ENCODE peak calls at places on chromosomes 16 and 17, in six cellular contexts. Y is transverse colon; B is Peyer's patch; Z is fibroblast of lung; A is heart right ventricle; O is effector memory CD4-positive, alpha-beta T cell. M is an unnamed sample.

GRCh38 chr16:2239231-2239675 is 3.0 kb downstream of the DNASE1L2 start:
- DNase-seq in Y (no peak), B (no peak), Z (no peak), A (no peak), O (no peak), M (no peak)

GRCh38 chr16:75244844-75245758 is 6.3 kb downstream of the BCAR1 start:
- DNase-seq in Y (peak; percentile 74), B (peak; percentile 80), Z (peak; percentile 99), A (peak; percentile 84), O (no peak), M (peak; percentile 96)

GRCh38 chr16:24302636-24303035 is 46.5 kb downstream of the CACNG3 start:
- DNase-seq in Y (no peak), B (no peak), Z (no peak), A (no peak), O (no peak), M (no peak)

GRCh38 chr17:43619696-43620095 is 42.0 kb downstream of the MEOX1 start:
- DNase-seq in Y (no peak), B (no peak), Z (no peak), A (no peak), O (no peak), M (no peak)

GRCh38 chr17:36778458-36778857 is 158.8 kb upstream of the LHX1 start:
- DNase-seq in Y (no peak), B (no peak), Z (no peak), A (no peak), O (no peak), M (no peak)

GRCh38 chr16:13453325-13453724 is 466.6 kb upstream of the ERCC4 start:
- DNase-seq in Y (no peak), B (no peak), Z (no peak), A (no peak), O (no peak), M (no peak)

GRCh38 chr17:35372846-35373531 is 432 bp downstream of the SLFN11 start:
- DNase-seq in Y (peak; percentile 56), B (peak; percentile 66), Z (peak; percentile 17), A (no peak), O (peak; percentile 16), M (no peak)

GRCh38 chr16:6112700-6113099 is 1015.1 kb upstream of the EEF2KMT start:
- DNase-seq in Y (no peak), B (no peak), Z (no peak), A (no peak), O (no peak), M (no peak)

GRCh38 chr16:23478566-23478965 is 25.6 kb upstream of the COG7 start:
- DNase-seq in Y (no peak), B (no peak), Z (no peak), A (no peak), O (no peak), M (no peak)

GRCh38 chr17:29140631-29141483 is 39.3 kb downstream of the MYO18A start:
- DNase-seq in Y (no peak), B (peak; percentile 73), Z (peak; percentile 49), A (peak; percentile 65), O (peak; percentile 30), M (no peak)

GRCh38 chr16:89121691-89122321 is 28.2 kb downstream of the ACSF3 start:
- DNase-seq in Y (no peak), B (no peak), Z (no peak), A (no peak), O (no peak), M (no peak)

GRCh38 chr16:89120281-89120680 is 26.6 kb downstream of the ACSF3 start:
- DNase-seq in Y (no peak), B (no peak), Z (no peak), A (no peak), O (no peak), M (no peak)

GRCh38 chr16:89119661-89120141 is 26.0 kb downstream of the ACSF3 start:
- DNase-seq in Y (no peak), B (no peak), Z (no peak), A (no peak), O (no peak), M (no peak)

GRCh38 chr16:89122322-89122831 is 28.7 kb downstream of the ACSF3 start:
- DNase-seq in Y (peak; percentile 86), B (peak; percentile 90), Z (no peak), A (no peak), O (peak; percentile 28), M (no peak)

DNA sequence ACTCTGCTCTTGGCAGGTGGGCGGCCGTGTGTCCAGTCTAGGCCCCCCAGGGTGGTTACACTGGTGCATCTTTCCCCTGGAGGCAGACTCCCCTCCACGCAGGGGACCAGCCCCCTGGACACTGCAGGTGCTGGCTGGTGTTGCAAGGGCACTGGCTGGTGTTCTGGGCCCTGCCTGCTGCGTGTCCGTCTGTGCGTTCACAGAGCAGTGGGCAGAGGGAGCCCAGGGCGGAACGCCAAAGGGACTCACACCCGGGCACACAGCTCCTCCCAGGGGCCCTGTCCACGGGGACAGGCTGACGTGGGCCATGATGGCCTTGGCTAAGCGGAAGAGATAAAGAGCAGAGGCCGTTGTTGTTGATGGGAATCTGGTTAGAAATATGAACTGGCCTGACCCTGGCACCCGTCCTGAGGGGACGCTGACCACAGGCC is 27.3 kb downstream of the ACSF3 start:
- DNase-seq in Y (no peak), B (no peak), Z (no peak), A (no peak), O (no peak), M (no peak)
- H3K36me3 ChIP-seq in Y (peaks cover 11% of the 10 kb centered on the region), B (peaks cover 77% of the 10 kb centered on the region), Z (peaks cover 16% of the 10 kb centered on the region), A (peaks cover 77% of the 10 kb centered on the region), O (peaks cover 31% of the 10 kb centered on the region), M (peaks cover 19% of the 10 kb centered on the region)

DNA sequence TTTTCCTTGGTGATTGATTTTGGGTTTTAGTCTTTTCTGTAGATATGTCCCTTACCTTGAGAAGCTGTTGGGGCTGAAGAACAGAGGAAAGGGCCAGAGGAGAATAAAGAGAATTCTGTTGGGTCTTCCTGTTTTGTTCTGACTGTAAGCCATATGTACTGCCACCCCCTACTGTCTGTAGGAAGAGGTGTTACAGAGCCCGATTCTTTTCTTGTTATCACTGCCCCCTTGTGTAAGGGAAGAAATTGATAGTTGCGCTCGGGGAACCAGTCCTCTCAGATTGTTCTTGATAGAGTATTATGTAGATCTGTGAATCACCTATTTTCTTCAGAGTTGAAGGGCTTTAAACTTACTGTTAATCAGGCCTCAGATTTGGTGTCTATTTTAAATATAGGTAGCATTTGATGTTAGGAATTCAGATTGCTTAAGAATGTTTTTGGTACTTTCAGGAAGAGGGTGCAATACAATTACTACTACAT is 2.4 kb downstream of the TANC2 start:
- DNase-seq in Y (peak; percentile 44), B (peak; percentile 58), Z (peak; percentile 95), A (peak; percentile 60), O (no peak), M (peak; percentile 87)
- H3K4me3 ChIP-seq in Y (no peak overlapping the region), B (no peak overlapping the region), Z (no peak overlapping the region), A (no peak overlapping the region), O (no peak overlapping the region), M (peak overlapping the region; percentile 41)

GRCh38 chr17:82439829-82440365 is 10.7 kb downstream of the CYBC1 start:
- DNase-seq in Y (no peak), B (no peak), Z (no peak), A (no peak), O (no peak), M (no peak)
- H3K36me3 ChIP-seq in Y (no peaks in the 10 kb centered on the region), B (peaks cover 56% of the 10 kb centered on the region), Z (peaks cover 19% of the 10 kb centered on the region), A (peaks cover 66% of the 10 kb centered on the region), O (peaks cover 42% of the 10 kb centered on the region), M (peaks cover 8% of the 10 kb centered on the region)

GRCh38 chr17:75241502-75241901 is 19.9 kb downstream of the GGA3 start:
- DNase-seq in Y (no peak), B (no peak), Z (no peak), A (no peak), O (no peak), M (no peak)

GRCh38 chr17:75240394-75241142 is 20.8 kb downstream of the GGA3 start:
- DNase-seq in Y (no peak), B (no peak), Z (peak; percentile 22), A (no peak), O (no peak), M (peak; percentile 26)

GRCh38 chr17:75239778-75240393 is 21.5 kb downstream of the GGA3 start:
- DNase-seq in Y (no peak), B (no peak), Z (no peak), A (no peak), O (no peak), M (no peak)

GRCh38 chr17:75241996-75242460 is 19.4 kb downstream of the GGA3 start:
- DNase-seq in Y (no peak), B (no peak), Z (peak; percentile 34), A (no peak), O (no peak), M (no peak)

GRCh38 chr17:75241143-75241430 is 20.3 kb downstream of the GGA3 start:
- DNase-seq in Y (no peak), B (no peak), Z (no peak), A (no peak), O (no peak), M (no peak)
- H3K4me3 ChIP-seq in Y (no peak overlapping the region), B (no peak overlapping the region), Z (no peak overlapping the region), A (no peak overlapping the region), O (no peak overlapping the region), M (no peak overlapping the region)

GRCh38 chr17:59751955-59752413 is 44.5 kb downstream of the VMP1 start:
- DNase-seq in Y (no peak), B (no peak), Z (no peak), A (no peak), O (no peak), M (no peak)

GRCh38 chr17:59745040-59745439 is 37.6 kb downstream of the VMP1 start:
- DNase-seq in Y (no peak), B (no peak), Z (no peak), A (no peak), O (no peak), M (no peak)

GRCh38 chr17:59746849-59747445 is 39.5 kb downstream of the VMP1 start:
- DNase-seq in Y (no peak), B (no peak), Z (peak; percentile 81), A (no peak), O (no peak), M (no peak)

GRCh38 chr17:59752446-59752845 is 45.0 kb downstream of the VMP1 start:
- DNase-seq in Y (no peak), B (no peak), Z (no peak), A (no peak), O (no peak), M (no peak)

DNA sequence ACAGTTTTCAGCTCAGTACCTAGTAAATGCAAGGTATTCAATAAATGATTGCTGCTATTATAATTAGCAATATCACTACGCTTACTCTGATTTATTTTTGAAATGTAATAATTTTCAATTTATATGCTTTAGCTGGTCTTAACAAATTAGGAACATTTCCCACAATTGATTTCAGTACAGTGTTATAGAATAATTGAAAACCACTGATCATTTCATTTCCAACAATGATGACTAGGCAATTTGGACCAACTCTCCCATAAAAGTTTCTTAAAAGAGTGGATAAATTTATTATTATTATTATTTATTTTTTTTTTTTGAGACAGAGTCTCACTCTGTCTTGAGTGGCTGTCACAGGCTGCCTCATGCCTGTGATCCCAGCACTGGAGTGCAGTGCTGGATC is 41.1 kb downstream of the VMP1 start:
- DNase-seq in Y (no peak), B (no peak), Z (no peak), A (no peak), O (no peak), M (no peak)
- H3K36me3 ChIP-seq in Y (peaks cover 4% of the 10 kb centered on the region), B (no peaks in the 10 kb centered on the region), Z (no peaks in the 10 kb centered on the region), A (peaks cover 14% of the 10 kb centered on the region), O (no peaks in the 10 kb centered on the region), M (no peaks in the 10 kb centered on the region)